ENCODE peak calls at places on chromosomes 5 and 9, in eight cellular contexts. One of them, this sample, is unnamed.
A peak's percentile ranks its signal among the peaks of the same experiment; 100 is the strongest.

GRCh38 chr9:79969866-79970265 is 398.1 kb downstream of the TLE4 start:
- DNase-seq in IMR-90: no peak
- DNase-seq in thoracic aorta: no peak
- DNase-seq in cardiac muscle cell: no peak
- DNase-seq in iPS DF 6.9: no peak
- DNase-seq in K562: no peak
- DNase-seq in transverse colon: no peak
- DNase-seq in tibial artery: no peak
- DNase-seq in this sample: no peak

GRCh38 chr5:4862500-4862899 is 277.6 kb upstream of the ADAMTS16 start:
- DNase-seq in K562: peak; percentile 51
- DNase-seq in tibial artery: no peak
- DNase-seq in iPS DF 6.9: no peak
- DNase-seq in cardiac muscle cell: peak; percentile 45
- DNase-seq in transverse colon: no peak
- DNase-seq in IMR-90: peak; percentile 41
- DNase-seq in thoracic aorta: no peak
- DNase-seq in this sample: no peak

GRCh38 chr9:73151653-73152382 is at the start of gene ANXA1:
- DNase-seq in cardiac muscle cell: peak; percentile 92
- DNase-seq in iPS DF 6.9: no peak
- DNase-seq in tibial artery: no peak
- DNase-seq in K562: peak; percentile 9
- DNase-seq in thoracic aorta: no peak
- DNase-seq in IMR-90: peak; percentile 83
- DNase-seq in transverse colon: no peak
- DNase-seq in this sample: no peak

GRCh38 chr5:113510836-113511451 is 2.5 kb upstream of the YTHDC2 start:
- DNase-seq in IMR-90: peak; percentile 69
- DNase-seq in K562: no peak
- DNase-seq in tibial artery: no peak
- DNase-seq in transverse colon: no peak
- DNase-seq in thoracic aorta: no peak
- DNase-seq in iPS DF 6.9: no peak
- DNase-seq in cardiac muscle cell: peak; percentile 74
- DNase-seq in this sample: no peak

GRCh38 chr5:53170748-53171349 is 61.3 kb upstream of the MOCS2 start:
- DNase-seq in transverse colon: peak; percentile 15
- DNase-seq in iPS DF 6.9: no peak
- DNase-seq in K562: no peak
- DNase-seq in tibial artery: no peak
- DNase-seq in cardiac muscle cell: peak; percentile 62
- DNase-seq in IMR-90: peak; percentile 63
- DNase-seq in thoracic aorta: no peak
- DNase-seq in this sample: peak; percentile 10

GRCh38 chr9:106921341-106921899 is 58.5 kb downstream of the ZNF462 start:
- DNase-seq in transverse colon: peak; percentile 32
- DNase-seq in tibial artery: no peak
- DNase-seq in IMR-90: peak; percentile 84
- DNase-seq in thoracic aorta: no peak
- DNase-seq in cardiac muscle cell: peak; percentile 94
- DNase-seq in K562: no peak
- DNase-seq in iPS DF 6.9: no peak
- DNase-seq in this sample: peak; percentile 51

GRCh38 chr5:163564321-163564924 is 59.0 kb downstream of the MAT2B start:
- DNase-seq in K562: peak; percentile 65
- DNase-seq in cardiac muscle cell: peak; percentile 76
- DNase-seq in iPS DF 6.9: peak; percentile 33
- DNase-seq in transverse colon: peak; percentile 62
- DNase-seq in IMR-90: peak; percentile 69
- DNase-seq in thoracic aorta: no peak
- DNase-seq in tibial artery: peak; percentile 67
- DNase-seq in this sample: peak; percentile 48

GRCh38 chr5:33379757-33380156 is 61.0 kb upstream of the TARS1 start:
- DNase-seq in iPS DF 6.9: peak; percentile 64
- DNase-seq in IMR-90: peak; percentile 47
- DNase-seq in thoracic aorta: no peak
- DNase-seq in tibial artery: no peak
- DNase-seq in cardiac muscle cell: peak; percentile 69
- DNase-seq in transverse colon: no peak
- DNase-seq in K562: peak; percentile 14
- DNase-seq in this sample: peak; percentile 11

GRCh38 chr5:8615142-8615858 is 746.4 kb downstream of the MTRR start:
- DNase-seq in K562: no peak
- DNase-seq in thoracic aorta: no peak
- DNase-seq in cardiac muscle cell: no peak
- DNase-seq in iPS DF 6.9: no peak
- DNase-seq in tibial artery: no peak
- DNase-seq in IMR-90: peak; percentile 4
- DNase-seq in transverse colon: no peak
- DNase-seq in this sample: no peak

GRCh38 chr9:535356-535755 is 306.1 kb upstream of the DMRT1 start:
- DNase-seq in thoracic aorta: no peak
- DNase-seq in K562: no peak
- DNase-seq in iPS DF 6.9: no peak
- DNase-seq in transverse colon: no peak
- DNase-seq in cardiac muscle cell: no peak
- DNase-seq in tibial artery: no peak
- DNase-seq in IMR-90: no peak
- DNase-seq in this sample: no peak
- H3K4me1 ChIP-seq in thoracic aorta: peaks cover 19% of the 10 kb centered on the region
- H3K4me1 ChIP-seq in K562: no peaks in the 10 kb centered on the region
- H3K4me1 ChIP-seq in iPS DF 6.9: peaks cover 7% of the 10 kb centered on the region
- H3K4me1 ChIP-seq in transverse colon: peaks cover 31% of the 10 kb centered on the region
- H3K4me1 ChIP-seq in cardiac muscle cell: peaks cover 56% of the 10 kb centered on the region
- H3K4me1 ChIP-seq in tibial artery: peaks cover 15% of the 10 kb centered on the region
- H3K4me1 ChIP-seq in IMR-90: no peaks in the 10 kb centered on the region
- H3K4me1 ChIP-seq in this sample: no peaks in the 10 kb centered on the region

DNA sequence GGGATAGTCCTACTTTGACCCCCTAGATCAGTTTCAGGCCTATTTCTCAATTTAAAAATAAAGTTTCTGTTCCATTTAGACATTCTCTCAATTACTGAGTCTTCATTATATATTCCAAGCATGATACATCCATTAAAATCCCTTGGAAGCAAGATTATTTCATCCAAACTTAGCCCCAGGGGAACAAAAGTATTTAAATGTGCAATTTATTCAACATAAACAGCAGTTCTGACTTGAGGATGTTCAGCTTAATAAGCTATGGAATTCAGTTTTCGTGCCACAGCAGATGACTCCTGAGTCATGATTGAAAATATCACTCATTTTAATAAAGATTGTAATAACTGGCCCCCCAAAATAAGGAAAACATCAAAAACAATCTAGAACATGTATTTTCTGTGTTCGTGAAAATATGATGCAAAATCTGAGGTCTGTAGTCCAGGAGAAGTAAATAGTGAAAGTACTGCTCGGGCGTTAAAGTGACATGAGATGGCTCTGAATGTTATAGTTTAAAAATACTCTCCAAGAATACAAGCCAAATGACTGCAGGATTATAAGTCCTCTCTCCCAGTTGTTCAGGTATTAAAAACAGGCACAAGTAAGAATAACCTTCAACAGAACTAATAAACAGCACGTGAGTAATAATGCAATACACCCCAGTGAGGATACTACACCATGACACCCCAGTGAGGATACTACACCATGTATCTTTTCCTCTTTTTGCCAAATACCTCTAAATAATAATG is 67.1 kb downstream of the RETREG1 start:
- DNase-seq in cardiac muscle cell: no peak
- DNase-seq in thoracic aorta: no peak
- DNase-seq in iPS DF 6.9: no peak
- DNase-seq in transverse colon: no peak
- DNase-seq in tibial artery: no peak
- DNase-seq in IMR-90: no peak
- DNase-seq in K562: no peak
- DNase-seq in this sample: no peak
- H3K4me3 ChIP-seq in cardiac muscle cell: no peak overlapping the region
- H3K4me3 ChIP-seq in thoracic aorta: no peak overlapping the region
- H3K4me3 ChIP-seq in iPS DF 6.9: no peak overlapping the region
- H3K4me3 ChIP-seq in transverse colon: no peak overlapping the region
- H3K4me3 ChIP-seq in tibial artery: no peak overlapping the region
- H3K4me3 ChIP-seq in IMR-90: no peak overlapping the region
- H3K4me3 ChIP-seq in K562: no peak overlapping the region
- H3K4me3 ChIP-seq in this sample: no peak overlapping the region

GRCh38 chr5:68398146-68398812 is 182.7 kb downstream of the PIK3R1 start:
- DNase-seq in transverse colon: no peak
- DNase-seq in K562: no peak
- DNase-seq in thoracic aorta: no peak
- DNase-seq in tibial artery: no peak
- DNase-seq in iPS DF 6.9: no peak
- DNase-seq in IMR-90: no peak
- DNase-seq in cardiac muscle cell: no peak
- DNase-seq in this sample: no peak

GRCh38 chr5:68392608-68393007 is 177.1 kb downstream of the PIK3R1 start:
- DNase-seq in K562: no peak
- DNase-seq in thoracic aorta: no peak
- DNase-seq in cardiac muscle cell: no peak
- DNase-seq in IMR-90: no peak
- DNase-seq in iPS DF 6.9: no peak
- DNase-seq in transverse colon: no peak
- DNase-seq in tibial artery: no peak
- DNase-seq in this sample: no peak

GRCh38 chr5:68395844-68396523 is 180.4 kb downstream of the PIK3R1 start:
- DNase-seq in iPS DF 6.9: no peak
- DNase-seq in K562: no peak
- DNase-seq in tibial artery: no peak
- DNase-seq in IMR-90: no peak
- DNase-seq in cardiac muscle cell: no peak
- DNase-seq in transverse colon: peak; percentile 51
- DNase-seq in thoracic aorta: no peak
- DNase-seq in this sample: no peak

GRCh38 chr5:68396722-68397121 is 181.2 kb downstream of the PIK3R1 start:
- DNase-seq in IMR-90: no peak
- DNase-seq in iPS DF 6.9: no peak
- DNase-seq in transverse colon: peak; percentile 67
- DNase-seq in cardiac muscle cell: no peak
- DNase-seq in K562: no peak
- DNase-seq in tibial artery: no peak
- DNase-seq in thoracic aorta: no peak
- DNase-seq in this sample: no peak

GRCh38 chr5:68395302-68395701 is 179.7 kb downstream of the PIK3R1 start:
- DNase-seq in transverse colon: no peak
- DNase-seq in thoracic aorta: no peak
- DNase-seq in tibial artery: no peak
- DNase-seq in cardiac muscle cell: no peak
- DNase-seq in IMR-90: no peak
- DNase-seq in K562: no peak
- DNase-seq in iPS DF 6.9: no peak
- DNase-seq in this sample: no peak
- H3K27me3 ChIP-seq in transverse colon: no peaks in the 10 kb centered on the region
- H3K27me3 ChIP-seq in thoracic aorta: no peaks in the 10 kb centered on the region
- H3K27me3 ChIP-seq in tibial artery: no peaks in the 10 kb centered on the region
- H3K27me3 ChIP-seq in cardiac muscle cell: no peaks in the 10 kb centered on the region
- H3K27me3 ChIP-seq in IMR-90: peaks cover 5% of the 10 kb centered on the region
- H3K27me3 ChIP-seq in K562: no peaks in the 10 kb centered on the region
- H3K27me3 ChIP-seq in iPS DF 6.9: no peaks in the 10 kb centered on the region
- H3K27me3 ChIP-seq in this sample: no peaks in the 10 kb centered on the region

GRCh38 chr9:127868278-127868903 is 9.1 kb downstream of the AK1 start:
- DNase-seq in tibial artery: no peak
- DNase-seq in transverse colon: no peak
- DNase-seq in thoracic aorta: no peak
- DNase-seq in IMR-90: no peak
- DNase-seq in K562: no peak
- DNase-seq in cardiac muscle cell: no peak
- DNase-seq in iPS DF 6.9: no peak
- DNase-seq in this sample: no peak

GRCh38 chr9:127871531-127871930 is 5.9 kb downstream of the AK1 start:
- DNase-seq in tibial artery: no peak
- DNase-seq in thoracic aorta: no peak
- DNase-seq in IMR-90: no peak
- DNase-seq in K562: no peak
- DNase-seq in transverse colon: no peak
- DNase-seq in iPS DF 6.9: no peak
- DNase-seq in cardiac muscle cell: no peak
- DNase-seq in this sample: no peak

GRCh38 chr9:127867356-127868277 is 9.9 kb downstream of the AK1 start:
- DNase-seq in K562: no peak
- DNase-seq in iPS DF 6.9: no peak
- DNase-seq in transverse colon: no peak
- DNase-seq in thoracic aorta: no peak
- DNase-seq in IMR-90: no peak
- DNase-seq in tibial artery: no peak
- DNase-seq in cardiac muscle cell: no peak
- DNase-seq in this sample: no peak

GRCh38 chr9:127870887-127871286 is 6.6 kb downstream of the AK1 start:
- DNase-seq in tibial artery: no peak
- DNase-seq in IMR-90: no peak
- DNase-seq in transverse colon: no peak
- DNase-seq in K562: no peak
- DNase-seq in cardiac muscle cell: no peak
- DNase-seq in thoracic aorta: no peak
- DNase-seq in iPS DF 6.9: no peak
- DNase-seq in this sample: no peak

GRCh38 chr9:127869310-127870152 is 7.9 kb downstream of the AK1 start:
- DNase-seq in tibial artery: peak; percentile 90
- DNase-seq in thoracic aorta: no peak
- DNase-seq in K562: peak; percentile 92
- DNase-seq in transverse colon: peak; percentile 92
- DNase-seq in cardiac muscle cell: peak; percentile 88
- DNase-seq in IMR-90: peak; percentile 67
- DNase-seq in iPS DF 6.9: peak; percentile 54
- DNase-seq in this sample: peak; percentile 95
- H3K4me1 ChIP-seq in tibial artery: peaks cover 15% of the 10 kb centered on the region
- H3K4me1 ChIP-seq in thoracic aorta: peaks cover 10% of the 10 kb centered on the region
- H3K4me1 ChIP-seq in K562: peaks cover 69% of the 10 kb centered on the region
- H3K4me1 ChIP-seq in transverse colon: peaks cover 10% of the 10 kb centered on the region
- H3K4me1 ChIP-seq in cardiac muscle cell: no peaks in the 10 kb centered on the region
- H3K4me1 ChIP-seq in IMR-90: no peaks in the 10 kb centered on the region
- H3K4me1 ChIP-seq in iPS DF 6.9: peaks cover 1% of the 10 kb centered on the region
- H3K4me1 ChIP-seq in this sample: peaks cover 8% of the 10 kb centered on the region

This sample was measured in BE2C.